ENCODE peak calls at places on chromosome 5, in four cellular contexts. D, S, W and A are unnamed samples.

GRCh38 chr5:132674671-132675506 is 1.1 kb downstream of the IL4 start:
- DNase-seq in D (peak), S (no peak), W (no peak), A (peak)

GRCh38 chr5:108430931-108431608 is 49.2 kb upstream of the FBXL17 start:
- DNase-seq in D (peak), S (no peak), W (no peak), A (no peak)

GRCh38 chr5:135245521-135246499 is 153.2 kb downstream of the MACROH2A1 start:
- DNase-seq in D (peak), S (no peak), W (no peak), A (no peak)

GRCh38 chr5:66669086-66669861 is 73.1 kb downstream of the MAST4 start:
- DNase-seq in D (no peak), S (no peak), W (no peak), A (no peak)

GRCh38 chr5:177403194-177403825 is 2.8 kb upstream of the PFN3 start:
- DNase-seq in D (peak), S (peak), W (peak), A (peak)

GRCh38 chr5:88886252-88886651 is 3.3 kb upstream of the MEF2C start:
- DNase-seq in D (no peak), S (no peak), W (no peak), A (no peak)

GRCh38 chr5:179255527-179256228 is 89.6 kb downstream of the ADAMTS2 start:
- DNase-seq in D (no peak), S (no peak), W (no peak), A (no peak)

GRCh38 chr5:138461343-138462125 is 3.7 kb upstream of the EGR1 start:
- DNase-seq in D (peak), S (no peak), W (no peak), A (peak)

GRCh38 chr5:527646-528591 is 3.7 kb upstream of the SLC9A3 start:
- DNase-seq in D (no peak), S (no peak), W (no peak), A (no peak)

GRCh38 chr5:176500511-176500910 is 36.7 kb downstream of the RNF44 start:
- DNase-seq in D (peak), S (no peak), W (no peak), A (no peak)

GRCh38 chr5:124650960-124651662 is 95.3 kb downstream of the ZNF608 start:
- DNase-seq in D (no peak), S (no peak), W (no peak), A (no peak)

GRCh38 chr5:68196876-68197275 is 18.7 kb upstream of the PIK3R1 start:
- DNase-seq in D (no peak), S (no peak), W (no peak), A (no peak)

GRCh38 chr5:137718611-137719010 is 17.3 kb downstream of the KLHL3 start:
- DNase-seq in D (no peak), S (no peak), W (no peak), A (no peak)

GRCh38 chr5:101679816-101680215 is 616.3 kb downstream of the SLCO4C1 start:
- DNase-seq in D (peak), S (no peak), W (no peak), A (no peak)

GRCh38 chr5:131212471-131213021 is 41.8 kb downstream of the LYRM7 start:
- DNase-seq in D (no peak), S (no peak), W (no peak), A (no peak)
- H3K4me3 ChIP-seq in D (no peak), S (no peak), W (no peak), A (no peak)

GRCh38 chr5:141412853-141413539 is at the start of gene PCDHGA10:
- DNase-seq in D (peak), S (peak), W (peak), A (peak)
- H3K4me3 ChIP-seq in D (peak), S (peak), W (peak), A (peak)

DNA sequence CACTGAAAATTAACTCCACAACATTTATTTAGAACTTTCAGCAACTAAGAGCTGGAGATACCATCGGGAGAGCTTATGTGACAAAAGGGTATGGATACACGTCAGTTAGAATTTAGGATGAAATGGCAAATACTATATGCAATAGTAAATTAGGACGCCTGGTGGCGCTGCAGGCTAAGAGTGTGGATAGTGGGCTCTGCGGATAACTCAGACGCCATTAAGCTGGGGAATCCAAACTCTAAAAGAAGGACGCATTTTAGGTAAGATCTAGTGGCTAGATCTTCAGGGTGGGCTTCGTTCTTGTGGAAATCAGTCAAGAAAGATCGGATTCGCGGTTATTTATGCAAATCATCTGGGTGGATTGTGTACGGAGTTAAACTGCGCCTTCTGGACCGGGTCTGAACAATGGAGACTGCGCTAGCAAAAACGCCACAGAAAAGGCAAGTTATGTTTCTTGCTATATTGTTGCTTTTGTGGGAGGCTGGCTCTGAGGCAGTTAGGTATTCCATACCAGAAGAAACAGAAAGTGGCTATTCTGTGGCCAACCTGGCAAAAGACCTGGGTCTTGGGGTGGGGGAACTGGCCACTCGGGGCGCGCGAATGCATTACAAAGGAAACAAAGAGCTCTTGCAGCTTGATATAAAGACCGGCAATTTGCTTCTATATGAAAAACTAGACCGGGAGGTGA is at the start of gene PCDHB5:
- DNase-seq in D (peak), S (peak), W (peak), A (peak)
- H3K4me3 ChIP-seq in D (peak), S (peak), W (peak), A (peak)

GRCh38 chr5:35856186-35857003 is at the start of gene IL7R:
- DNase-seq in D (peak), S (peak), W (no peak), A (no peak)
- H3K4me3 ChIP-seq in D (peak), S (peak), W (no peak), A (no peak)

GRCh38 chr5:139755892-139756671 is 39.5 kb upstream of the PSD2 start:
- DNase-seq in D (no peak), S (no peak), W (no peak), A (peak)
- H3K4me3 ChIP-seq in D (no peak), S (no peak), W (peak), A (no peak)

GRCh38 chr5:93572101-93572772 is 8.8 kb downstream of the NR2F1-AS1 start:
- DNase-seq in D (peak), S (no peak), W (no peak), A (no peak)
- H3K4me3 ChIP-seq in D (peak), S (no peak), W (peak), A (no peak)

GRCh38 chr5:90528704-90529233 is 615 bp downstream of the LYSMD3 start:
- DNase-seq in D (peak), S (peak), W (peak), A (peak)

GRCh38 chr5:90529234-90529938 is at the start of gene LYSMD3:
- DNase-seq in D (peak), S (peak), W (peak), A (peak)

GRCh38 chr5:90533794-90534193 is 4.4 kb upstream of the LYSMD3 start:
- DNase-seq in D (no peak), S (no peak), W (no peak), A (no peak)

GRCh38 chr5:90530736-90531487 is 1.5 kb upstream of the LYSMD3 start:
- DNase-seq in D (no peak), S (no peak), W (no peak), A (peak)

GRCh38 chr5:90529939-90530677 is 724 bp upstream of the LYSMD3 start:
- DNase-seq in D (peak), S (peak), W (peak), A (peak)
- H3K4me3 ChIP-seq in D (peak), S (peak), W (peak), A (peak)

GRCh38 chr5:95080026-95080425 is 204.9 kb downstream of the MCTP1 start:
- DNase-seq in D (no peak), S (no peak), W (no peak), A (no peak)

GRCh38 chr5:95081500-95082355 is 203.2 kb downstream of the MCTP1 start:
- DNase-seq in D (peak), S (peak), W (no peak), A (peak)

GRCh38 chr5:95080456-95080855 is 204.4 kb downstream of the MCTP1 start:
- DNase-seq in D (no peak), S (no peak), W (no peak), A (no peak)

GRCh38 chr5:95076395-95077165 is 208.3 kb downstream of the MCTP1 start:
- DNase-seq in D (no peak), S (no peak), W (no peak), A (no peak)

GRCh38 chr5:95078868-95079267 is 206.0 kb downstream of the MCTP1 start:
- DNase-seq in D (no peak), S (no peak), W (no peak), A (no peak)
- H3K4me3 ChIP-seq in D (no peak), S (no peak), W (no peak), A (no peak)